ENCODE peak calls at places on chromosomes 2 and 18, in four cellular contexts. One of them, this sample, is unnamed.

GRCh38 chr2:6960659-6961058 is 43.4 kb downstream of the RNF144A start:
- DNase-seq in AG04450: no peak
- DNase-seq in fibroblast of the conjunctiva: peak
- DNase-seq in left kidney: no peak
- DNase-seq in this sample: peak

GRCh38 chr2:136238552-136239346 is 120.8 kb upstream of the CXCR4 start:
- DNase-seq in AG04450: no peak
- DNase-seq in fibroblast of the conjunctiva: no peak
- DNase-seq in left kidney: peak
- DNase-seq in this sample: peak

GRCh38 chr2:190099890-190100289 is 37.4 kb upstream of the MSTN start:
- DNase-seq in left kidney: no peak
- DNase-seq in AG04450: no peak
- DNase-seq in fibroblast of the conjunctiva: no peak
- DNase-seq in this sample: no peak

GRCh38 chr18:80232030-80232429 is 15.3 kb downstream of the PARD6G start:
- DNase-seq in AG04450: no peak
- DNase-seq in left kidney: no peak
- DNase-seq in fibroblast of the conjunctiva: no peak
- DNase-seq in this sample: no peak

GRCh38 chr2:239020541-239021041 is 172.7 kb downstream of the TWIST2 start:
- DNase-seq in fibroblast of the conjunctiva: no peak
- DNase-seq in left kidney: peak
- DNase-seq in AG04450: no peak
- DNase-seq in this sample: no peak

GRCh38 chr2:1564506-1564905 is 151.2 kb downstream of the TPO start:
- DNase-seq in AG04450: no peak
- DNase-seq in left kidney: no peak
- DNase-seq in fibroblast of the conjunctiva: no peak
- DNase-seq in this sample: no peak

GRCh38 chr2:176492583-176492982 is 223.3 kb downstream of the MTX2 start:
- DNase-seq in fibroblast of the conjunctiva: no peak
- DNase-seq in AG04450: no peak
- DNase-seq in left kidney: no peak
- DNase-seq in this sample: no peak

GRCh38 chr18:9466911-9467310 is 8.4 kb upstream of the RALBP1 start:
- DNase-seq in AG04450: no peak
- DNase-seq in left kidney: no peak
- DNase-seq in fibroblast of the conjunctiva: no peak
- DNase-seq in this sample: no peak

GRCh38 chr2:147467441-147467840 is 377.4 kb upstream of the ACVR2A start:
- DNase-seq in fibroblast of the conjunctiva: no peak
- DNase-seq in left kidney: no peak
- DNase-seq in AG04450: no peak
- DNase-seq in this sample: peak

GRCh38 chr2:160609346-160609745 is 115.7 kb upstream of the RBMS1 start:
- DNase-seq in AG04450: no peak
- DNase-seq in fibroblast of the conjunctiva: peak
- DNase-seq in left kidney: no peak
- DNase-seq in this sample: no peak

GRCh38 chr2:204665244-204665643 is 120.0 kb downstream of the PARD3B start:
- DNase-seq in left kidney: peak
- DNase-seq in AG04450: no peak
- DNase-seq in fibroblast of the conjunctiva: no peak
- DNase-seq in this sample: peak

GRCh38 chr2:11746807-11747459 is 501 bp downstream of the LPIN1 start:
- DNase-seq in fibroblast of the conjunctiva: no peak
- DNase-seq in AG04450: no peak
- DNase-seq in left kidney: peak
- DNase-seq in this sample: no peak